ENCODE peak calls at places on chromosome 22, in eight cellular contexts. One of them, this sample, is unnamed.

GRCh38 chr22:19035474-19036228 is 86.6 kb downstream of the DGCR2 start:
- DNase-seq in stomach: peak; percentile 23
- DNase-seq in HFFc6: no peak
- DNase-seq in tibial nerve: no peak
- DNase-seq in fibroblast of lung: no peak
- DNase-seq in osteocyte: peak; percentile 66
- DNase-seq in neural crest cell: no peak
- DNase-seq in A673: no peak
- DNase-seq in this sample: no peak

GRCh38 chr22:27992294-27993165 is 73.5 kb upstream of the PITPNB start:
- DNase-seq in osteocyte: peak; percentile 72
- DNase-seq in neural crest cell: no peak
- DNase-seq in HFFc6: no peak
- DNase-seq in A673: no peak
- DNase-seq in fibroblast of lung: no peak
- DNase-seq in stomach: peak; percentile 19
- DNase-seq in tibial nerve: no peak
- DNase-seq in this sample: no peak

GRCh38 chr22:44583076-44583760 is 85.2 kb upstream of the RTL6 start:
- DNase-seq in neural crest cell: no peak
- DNase-seq in fibroblast of lung: peak; percentile 20
- DNase-seq in stomach: no peak
- DNase-seq in A673: peak; percentile 38
- DNase-seq in tibial nerve: no peak
- DNase-seq in osteocyte: no peak
- DNase-seq in HFFc6: no peak
- DNase-seq in this sample: peak; percentile 13

GRCh38 chr22:33865248-33865647 is 55.0 kb downstream of the LARGE1 start:
- DNase-seq in fibroblast of lung: no peak
- DNase-seq in A673: no peak
- DNase-seq in HFFc6: no peak
- DNase-seq in tibial nerve: no peak
- DNase-seq in neural crest cell: no peak
- DNase-seq in stomach: no peak
- DNase-seq in osteocyte: no peak
- DNase-seq in this sample: no peak

GRCh38 chr22:45254789-45255261 is 14.1 kb upstream of the KIAA0930 start:
- DNase-seq in stomach: no peak
- DNase-seq in osteocyte: no peak
- DNase-seq in neural crest cell: no peak
- DNase-seq in HFFc6: peak; percentile 38
- DNase-seq in A673: no peak
- DNase-seq in fibroblast of lung: peak; percentile 47
- DNase-seq in tibial nerve: no peak
- DNase-seq in this sample: no peak

GRCh38 chr22:48365386-48365785 is 1462.3 kb downstream of the BRD1 start:
- DNase-seq in fibroblast of lung: no peak
- DNase-seq in neural crest cell: no peak
- DNase-seq in osteocyte: peak; percentile 68
- DNase-seq in tibial nerve: no peak
- DNase-seq in stomach: peak; percentile 19
- DNase-seq in HFFc6: no peak
- DNase-seq in A673: no peak
- DNase-seq in this sample: no peak

GRCh38 chr22:35443790-35444684 is 44.1 kb downstream of the MCM5 start:
- DNase-seq in fibroblast of lung: no peak
- DNase-seq in neural crest cell: no peak
- DNase-seq in stomach: no peak
- DNase-seq in A673: no peak
- DNase-seq in HFFc6: no peak
- DNase-seq in tibial nerve: no peak
- DNase-seq in osteocyte: no peak
- DNase-seq in this sample: no peak

GRCh38 chr22:38881464-38881871 is 9.5 kb upstream of the CBX6 start:
- DNase-seq in tibial nerve: peak; percentile 65
- DNase-seq in stomach: peak; percentile 59
- DNase-seq in neural crest cell: no peak
- DNase-seq in HFFc6: peak; percentile 67
- DNase-seq in osteocyte: no peak
- DNase-seq in fibroblast of lung: peak; percentile 55
- DNase-seq in A673: peak; percentile 54
- DNase-seq in this sample: no peak

GRCh38 chr22:48520207-48520606 is 1307.5 kb downstream of the BRD1 start:
- DNase-seq in HFFc6: no peak
- DNase-seq in stomach: no peak
- DNase-seq in tibial nerve: no peak
- DNase-seq in fibroblast of lung: no peak
- DNase-seq in A673: no peak
- DNase-seq in neural crest cell: no peak
- DNase-seq in osteocyte: no peak
- DNase-seq in this sample: no peak

GRCh38 chr22:46373838-46374662 is 38.5 kb downstream of the TRMU start:
- DNase-seq in A673: no peak
- DNase-seq in fibroblast of lung: peak; percentile 60
- DNase-seq in stomach: no peak
- DNase-seq in HFFc6: no peak
- DNase-seq in neural crest cell: no peak
- DNase-seq in osteocyte: no peak
- DNase-seq in tibial nerve: no peak
- DNase-seq in this sample: no peak

GRCh38 chr22:23752090-23752691 is 1.3 kb upstream of the ZNF70 start:
- DNase-seq in stomach: no peak
- DNase-seq in neural crest cell: no peak
- DNase-seq in A673: no peak
- DNase-seq in tibial nerve: no peak
- DNase-seq in HFFc6: no peak
- DNase-seq in fibroblast of lung: no peak
- DNase-seq in osteocyte: no peak
- DNase-seq in this sample: no peak

GRCh38 chr22:23751441-23751996 is 607 bp upstream of the ZNF70 start:
- DNase-seq in neural crest cell: no peak
- DNase-seq in fibroblast of lung: no peak
- DNase-seq in tibial nerve: no peak
- DNase-seq in A673: peak; percentile 42
- DNase-seq in HFFc6: no peak
- DNase-seq in stomach: no peak
- DNase-seq in osteocyte: no peak
- DNase-seq in this sample: no peak

GRCh38 chr22:23749747-23750373 is 1.1 kb downstream of the ZNF70 start:
- DNase-seq in osteocyte: no peak
- DNase-seq in fibroblast of lung: peak; percentile 25
- DNase-seq in neural crest cell: no peak
- DNase-seq in A673: no peak
- DNase-seq in HFFc6: no peak
- DNase-seq in stomach: no peak
- DNase-seq in tibial nerve: no peak
- DNase-seq in this sample: no peak

GRCh38 chr22:23750374-23750743 is 553 bp downstream of the ZNF70 start:
- DNase-seq in stomach: no peak
- DNase-seq in fibroblast of lung: no peak
- DNase-seq in tibial nerve: no peak
- DNase-seq in A673: no peak
- DNase-seq in neural crest cell: no peak
- DNase-seq in HFFc6: no peak
- DNase-seq in osteocyte: no peak
- DNase-seq in this sample: no peak

DNA sequence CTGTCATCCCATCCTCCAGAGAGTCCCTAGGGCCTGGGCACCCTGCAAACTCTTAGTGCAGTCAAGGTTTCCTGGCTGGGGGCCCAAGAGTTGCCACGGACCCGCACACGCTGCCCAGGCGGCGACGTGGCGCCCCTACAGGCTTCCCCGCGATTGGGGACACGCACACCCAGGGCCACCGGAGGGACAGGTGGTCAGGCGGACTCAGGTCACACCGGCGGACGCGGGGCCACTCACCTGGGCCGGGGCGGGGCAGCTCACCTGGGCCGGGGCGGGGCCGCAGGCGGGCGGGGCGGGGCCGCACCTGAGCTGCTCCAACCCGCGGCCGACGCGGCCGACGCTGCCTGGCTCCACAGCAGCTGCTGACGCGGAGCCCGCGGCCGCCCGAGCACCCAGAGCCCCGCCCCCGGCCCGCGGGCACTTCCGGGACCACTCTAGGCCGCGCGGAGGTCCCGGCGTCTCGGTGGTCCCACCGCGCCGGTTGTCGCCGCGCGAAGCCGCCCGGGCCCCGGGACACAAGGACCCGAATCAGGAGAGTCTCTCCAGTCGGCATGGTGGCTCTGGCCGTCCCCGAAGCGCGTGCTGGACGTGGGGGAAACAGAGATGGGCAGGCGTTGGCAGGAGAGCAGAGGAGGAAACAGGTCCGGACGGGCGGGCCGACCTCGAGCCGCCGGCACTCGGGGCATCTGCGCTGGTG is at the start of gene ZNF70:
- DNase-seq in neural crest cell: peak; percentile 74
- DNase-seq in HFFc6: peak; percentile 37
- DNase-seq in tibial nerve: peak; percentile 73
- DNase-seq in A673: peak; percentile 93
- DNase-seq in fibroblast of lung: peak; percentile 77
- DNase-seq in stomach: peak; percentile 95
- DNase-seq in osteocyte: peak; percentile 91
- DNase-seq in this sample: peak; percentile 88
- TF ChIP-seq CTCF in neural crest cell: peak; percentile 37
- TF ChIP-seq CTCF in HFFc6: peak; percentile 58
- TF ChIP-seq CTCF in tibial nerve: no peak
- TF ChIP-seq CTCF in A673: peak; percentile 44
- TF ChIP-seq CTCF in fibroblast of lung: peak; percentile 12
- TF ChIP-seq CTCF in stomach: peak; percentile 26
- TF ChIP-seq CTCF in osteocyte: peak; percentile 30
- TF ChIP-seq CTCF in this sample: no peak

DNA sequence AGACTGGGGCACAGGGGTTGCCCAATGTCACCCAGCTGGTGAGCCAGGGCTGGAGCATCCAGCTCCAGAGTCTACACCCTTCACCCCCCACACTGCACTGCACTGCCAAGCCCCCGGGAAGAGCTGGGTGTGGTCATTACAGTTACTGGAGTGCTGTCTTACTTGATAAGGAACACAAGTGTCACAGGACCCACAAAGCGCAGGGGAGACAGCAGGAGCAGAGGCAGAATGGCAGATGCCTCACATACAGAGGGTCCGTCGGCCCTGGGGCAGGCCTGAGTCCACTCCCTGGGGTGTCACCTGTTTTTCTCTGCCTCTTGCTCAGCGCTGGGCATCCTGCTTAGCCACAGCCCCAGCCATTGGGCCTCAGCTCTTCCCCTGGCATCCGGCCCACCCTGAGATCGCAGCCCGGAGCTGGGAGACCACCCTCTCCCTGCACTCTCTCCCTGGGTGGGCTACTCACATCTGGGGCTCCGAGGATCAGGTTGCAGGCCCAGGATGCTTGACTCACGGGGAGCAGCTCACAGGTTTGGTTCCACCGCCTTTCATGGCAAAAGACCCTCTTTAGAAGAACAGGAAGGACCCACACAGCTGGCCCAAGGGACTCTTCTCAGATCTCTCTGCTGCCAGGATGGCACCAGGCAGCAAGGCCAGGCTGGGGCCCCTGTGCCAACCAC is 7.6 kb downstream of the IL2RB start:
- DNase-seq in tibial nerve: no peak
- DNase-seq in A673: no peak
- DNase-seq in stomach: no peak
- DNase-seq in HFFc6: no peak
- DNase-seq in neural crest cell: no peak
- DNase-seq in fibroblast of lung: no peak
- DNase-seq in osteocyte: no peak
- DNase-seq in this sample: no peak
- TF ChIP-seq CTCF in tibial nerve: no peak
- TF ChIP-seq CTCF in A673: no peak
- TF ChIP-seq CTCF in stomach: no peak
- TF ChIP-seq CTCF in HFFc6: no peak
- TF ChIP-seq CTCF in neural crest cell: no peak
- TF ChIP-seq CTCF in fibroblast of lung: no peak
- TF ChIP-seq CTCF in osteocyte: no peak
- TF ChIP-seq CTCF in this sample: no peak

GRCh38 chr22:40377931-40378330 is 7.5 kb downstream of the SGSM3 start:
- DNase-seq in neural crest cell: no peak
- DNase-seq in tibial nerve: no peak
- DNase-seq in osteocyte: no peak
- DNase-seq in A673: no peak
- DNase-seq in stomach: no peak
- DNase-seq in fibroblast of lung: no peak
- DNase-seq in HFFc6: no peak
- DNase-seq in this sample: no peak
- TF ChIP-seq CTCF in neural crest cell: no peak
- TF ChIP-seq CTCF in tibial nerve: no peak
- TF ChIP-seq CTCF in osteocyte: no peak
- TF ChIP-seq CTCF in A673: no peak
- TF ChIP-seq CTCF in stomach: no peak
- TF ChIP-seq CTCF in fibroblast of lung: no peak
- TF ChIP-seq CTCF in HFFc6: no peak
- TF ChIP-seq CTCF in this sample: no peak

GRCh38 chr22:20771918-20772625 is 1.8 kb upstream of the SERPIND1 start:
- DNase-seq in tibial nerve: no peak
- DNase-seq in HFFc6: no peak
- DNase-seq in stomach: no peak
- DNase-seq in fibroblast of lung: no peak
- DNase-seq in neural crest cell: peak; percentile 27
- DNase-seq in osteocyte: no peak
- DNase-seq in A673: no peak
- DNase-seq in this sample: no peak
- TF ChIP-seq CTCF in tibial nerve: no peak
- TF ChIP-seq CTCF in HFFc6: peak; percentile 38
- TF ChIP-seq CTCF in stomach: no peak
- TF ChIP-seq CTCF in fibroblast of lung: no peak
- TF ChIP-seq CTCF in neural crest cell: peak; percentile 52
- TF ChIP-seq CTCF in osteocyte: no peak
- TF ChIP-seq CTCF in A673: peak; percentile 17
- TF ChIP-seq CTCF in this sample: no peak

GRCh38 chr22:40211481-40212052 is 33.8 kb downstream of the TNRC6B start:
- DNase-seq in stomach: no peak
- DNase-seq in neural crest cell: no peak
- DNase-seq in HFFc6: no peak
- DNase-seq in tibial nerve: no peak
- DNase-seq in osteocyte: peak; percentile 66
- DNase-seq in fibroblast of lung: no peak
- DNase-seq in A673: no peak
- DNase-seq in this sample: no peak
- TF ChIP-seq CTCF in stomach: no peak
- TF ChIP-seq CTCF in neural crest cell: no peak
- TF ChIP-seq CTCF in HFFc6: no peak
- TF ChIP-seq CTCF in tibial nerve: no peak
- TF ChIP-seq CTCF in osteocyte: no peak
- TF ChIP-seq CTCF in fibroblast of lung: no peak
- TF ChIP-seq CTCF in A673: no peak
- TF ChIP-seq CTCF in this sample: no peak

DNA sequence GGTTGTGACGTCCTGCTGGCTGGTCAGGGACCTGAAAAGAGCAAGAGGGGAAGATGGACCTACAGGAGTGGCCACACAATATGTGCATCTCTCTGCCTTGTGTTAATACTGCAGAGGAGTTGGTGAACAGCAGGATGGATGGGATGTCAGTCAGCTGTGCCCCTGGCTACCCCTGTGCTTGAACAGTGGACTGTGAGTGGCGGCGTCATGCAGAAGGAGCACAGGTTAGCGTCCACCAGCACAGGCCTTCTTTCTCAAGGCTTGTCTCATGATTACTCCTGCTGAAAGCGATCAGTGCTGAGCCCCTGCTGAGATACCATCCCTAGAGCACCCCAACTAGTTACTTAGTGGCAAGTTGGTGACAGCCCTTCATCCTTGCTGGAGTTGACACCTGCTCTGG is 3.8 kb upstream of the CHKB start:
- DNase-seq in osteocyte: no peak
- DNase-seq in tibial nerve: no peak
- DNase-seq in neural crest cell: no peak
- DNase-seq in A673: no peak
- DNase-seq in stomach: no peak
- DNase-seq in HFFc6: no peak
- DNase-seq in fibroblast of lung: no peak
- DNase-seq in this sample: no peak
- TF ChIP-seq CTCF in osteocyte: no peak
- TF ChIP-seq CTCF in tibial nerve: no peak
- TF ChIP-seq CTCF in neural crest cell: no peak
- TF ChIP-seq CTCF in A673: no peak
- TF ChIP-seq CTCF in stomach: no peak
- TF ChIP-seq CTCF in HFFc6: no peak
- TF ChIP-seq CTCF in fibroblast of lung: no peak
- TF ChIP-seq CTCF in this sample: no peak